ENCODE peak calls at places on chromosomes 7 and 10, in six cellular contexts. C is K562, T is sigmoid colon, I is suprapubic skin, Y is stomach, E is H1. D is an unnamed sample.

GRCh38 chr7:130593033-130593432 is 75.5 kb downstream of the COPG2 start:
- DNase-seq in C (no peak), I (no peak), T (no peak), E (no peak), Y (no peak), D (no peak)

GRCh38 chr7:94893661-94894060 is 13.7 kb upstream of the PPP1R9A start:
- DNase-seq in T (no peak), C (no peak), Y (no peak), I (no peak), E (no peak), D (no peak)

GRCh38 chr7:28773423-28774129 is 184.6 kb downstream of the TRIL start:
- DNase-seq in T (no peak), I (no peak), E (no peak), Y (no peak), C (no peak), D (peak; percentile 31)

GRCh38 chr7:75039166-75039565 is 34.4 kb downstream of the RCC1L start:
- DNase-seq in I (no peak), T (no peak), E (no peak), Y (no peak), C (no peak), D (no peak)

GRCh38 chr10:126421745-126422144 is 33.5 kb upstream of the ADAM12 start:
- DNase-seq in C (no peak), Y (no peak), T (no peak), E (no peak), I (no peak), D (no peak)

GRCh38 chr10:70494966-70495365 is 16.4 kb downstream of the PALD1 start:
- DNase-seq in E (no peak), C (no peak), Y (peak; percentile 38), I (no peak), T (no peak), D (peak; percentile 52)

GRCh38 chr7:41219276-41219675 is 483.6 kb downstream of the INHBA start:
- DNase-seq in T (no peak), C (no peak), E (no peak), Y (no peak), I (no peak), D (no peak)

GRCh38 chr10:128047337-128047736 is 78.9 kb downstream of the MKI67 start:
- DNase-seq in C (peak; percentile 27), T (peak; percentile 85), Y (peak; percentile 90), E (peak; percentile 71), I (peak; percentile 85), D (peak; percentile 92)

GRCh38 chr10:77881636-77882035 is 44.9 kb downstream of the DLG5 start:
- DNase-seq in C (no peak), T (no peak), Y (no peak), E (no peak), I (no peak), D (no peak)
- TF ChIP-seq POLR2AphosphoS5 in C (no peak), T (no peak), Y (peak; percentile 20), E (no peak), I (no peak), D (no peak)

DNA sequence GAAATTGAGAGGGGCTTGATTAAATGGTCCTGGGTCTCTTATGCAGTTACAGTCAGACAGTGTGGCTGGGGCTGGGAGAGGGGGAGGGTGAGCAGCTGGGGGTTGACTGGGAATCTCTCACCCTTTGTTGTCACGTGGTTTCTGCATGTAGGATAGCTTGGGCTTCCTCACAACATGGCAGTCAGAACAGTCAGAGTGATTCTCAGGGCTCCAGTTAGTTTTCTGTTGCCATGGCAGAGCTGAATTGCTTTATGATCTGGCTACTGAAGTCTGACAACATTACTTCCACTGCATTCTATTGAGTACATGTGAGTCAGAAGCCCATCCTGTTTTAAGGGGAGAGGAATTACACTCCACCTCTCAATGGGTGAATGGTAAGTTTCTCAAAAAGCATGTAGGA is 102.7 kb downstream of the WDR11 start:
- DNase-seq in T (no peak), I (no peak), Y (no peak), E (no peak), C (no peak), D (no peak)
- H3K4me3 ChIP-seq in T (no peak overlapping the region), I (no peak overlapping the region), Y (no peak overlapping the region), E (no peak overlapping the region), C (no peak overlapping the region), D (no peak overlapping the region)

DNA sequence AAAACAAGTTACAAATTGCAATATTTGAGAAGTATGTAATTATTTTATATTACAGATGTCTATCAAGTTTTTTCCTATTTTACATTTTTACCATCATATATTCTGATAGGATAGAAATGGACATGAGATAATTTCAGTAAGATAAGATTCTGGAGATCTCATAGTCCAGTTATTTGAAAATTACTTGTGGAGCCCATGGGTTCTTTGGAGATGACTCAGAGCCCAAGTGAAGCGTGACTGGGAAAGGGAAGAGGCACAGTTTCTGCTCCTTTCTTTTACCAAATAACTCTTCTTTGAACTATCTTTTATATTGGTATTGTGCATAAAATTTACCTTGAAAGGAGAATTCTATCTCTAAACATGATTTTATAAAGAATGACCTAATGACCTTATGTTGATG is 2.4 kb downstream of the CD36 start:
- DNase-seq in E (no peak), Y (no peak), I (no peak), T (no peak), C (no peak), D (no peak)
- TF ChIP-seq EP300 in E (no peak), Y (no peak), I (no peak), T (no peak), C (no peak), D (no peak)

DNA sequence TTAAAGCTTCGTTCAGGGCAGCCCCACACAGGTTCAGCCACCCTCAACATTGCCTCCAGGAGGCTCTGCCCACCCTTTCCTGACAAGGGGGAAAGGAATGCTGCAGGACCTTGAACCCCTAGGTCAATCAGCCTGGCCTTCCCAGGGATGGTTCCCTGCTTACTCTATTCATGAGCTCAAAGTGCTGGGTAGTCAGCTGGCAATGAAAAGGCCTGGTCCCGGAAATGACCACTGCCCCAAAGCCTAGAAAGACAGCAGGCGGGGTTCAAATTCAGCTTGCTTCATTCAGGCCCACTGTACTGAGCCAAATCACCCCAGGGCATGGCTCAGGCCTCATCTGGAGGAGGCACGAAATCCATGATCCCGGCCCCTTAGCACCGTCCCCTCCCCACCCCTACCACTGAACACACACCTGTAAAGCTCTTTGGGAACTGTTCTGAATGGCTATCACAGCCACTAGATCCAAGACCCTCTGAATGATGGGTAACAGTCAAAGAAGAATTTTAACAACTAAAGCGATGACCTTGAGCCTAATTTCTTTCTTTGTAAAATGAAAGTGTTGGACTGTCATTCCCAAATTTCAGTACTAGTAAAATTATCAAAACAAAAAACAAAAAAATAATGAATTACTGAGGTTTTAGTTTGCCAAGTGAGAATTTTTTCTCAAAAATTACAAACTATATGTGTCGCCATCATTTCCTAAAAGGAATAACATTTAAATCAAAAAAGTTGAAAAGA is 1.0 kb downstream of the URGCP start:
- DNase-seq in C (no peak), I (peak; percentile 68), E (no peak), T (no peak), Y (peak; percentile 34), D (peak; percentile 79)
- TF ChIP-seq POLR2AphosphoS5 in C (no peak), I (no peak), E (no peak), T (no peak), Y (peak; percentile 27), D (no peak)

GRCh38 chr10:95561200-95562177 is at the start of gene SORBS1:
- DNase-seq in E (peak; percentile 92), I (peak; percentile 97), Y (peak; percentile 98), T (peak; percentile 99), C (peak; percentile 94), D (peak; percentile 97)

GRCh38 chr10:95556994-95557767 is 4.0 kb downstream of the SORBS1 start:
- DNase-seq in T (no peak), C (no peak), E (no peak), Y (no peak), I (peak; percentile 44), D (no peak)

GRCh38 chr10:95558593-95559320 is 2.4 kb downstream of the SORBS1 start:
- DNase-seq in Y (no peak), I (no peak), C (no peak), T (no peak), E (no peak), D (no peak)

GRCh38 chr10:95560288-95561199 is 627 bp downstream of the SORBS1 start:
- DNase-seq in C (peak; percentile 28), E (peak; percentile 76), T (peak; percentile 80), Y (peak; percentile 56), I (peak; percentile 81), D (peak; percentile 67)

DNA sequence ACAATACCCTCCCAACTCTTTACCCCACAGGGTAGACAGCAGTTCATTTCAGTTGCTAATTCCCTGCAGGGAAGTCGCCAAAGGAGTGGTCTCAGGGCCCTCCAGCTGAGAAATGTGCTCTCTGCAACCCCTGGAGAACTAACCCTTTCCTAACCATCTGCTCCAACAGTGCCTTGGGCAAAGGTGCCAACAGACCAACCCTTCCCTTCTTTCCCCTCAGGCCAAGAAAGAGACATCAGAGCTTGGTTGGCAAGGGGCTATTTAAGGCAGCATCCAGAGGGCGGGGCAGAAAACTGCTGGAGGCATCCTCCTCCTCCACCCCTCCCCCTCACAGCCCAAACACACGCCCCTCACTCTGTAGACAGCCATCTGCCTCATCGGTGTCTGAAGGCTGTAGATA is 1.7 kb downstream of the SORBS1 start:
- DNase-seq in T (peak; percentile 85), E (peak; percentile 67), I (no peak), C (no peak), Y (no peak), D (no peak)
- H3K4me3 ChIP-seq in T (peak overlapping the region; percentile 92), E (peak overlapping the region; percentile 93), I (peak overlapping the region; percentile 81), C (no peak overlapping the region), Y (peak overlapping the region; percentile 89), D (peak overlapping the region; percentile 69)

D was measured in transverse colon.